ENCODE peak calls at places on chromosomes 1 and 21, in six cellular contexts. One of them, this sample, is unnamed.

GRCh38 chr1:54474500-54475235 is 68.5 kb upstream of the SSBP3 start:
- DNase-seq in caudate nucleus: no peak
- DNase-seq in heart right ventricle: peak; percentile 35
- DNase-seq in neuronal stem cell: no peak
- DNase-seq in IMR-90: no peak
- DNase-seq in CD8-positive, alpha-beta memory T cell: peak; percentile 65
- DNase-seq in this sample: no peak

GRCh38 chr1:173862769-173863223 is 5.0 kb downstream of the GAS5 start:
- DNase-seq in caudate nucleus: no peak
- DNase-seq in heart right ventricle: no peak
- DNase-seq in neuronal stem cell: no peak
- DNase-seq in IMR-90: no peak
- DNase-seq in CD8-positive, alpha-beta memory T cell: no peak
- DNase-seq in this sample: no peak

GRCh38 chr1:212498243-212498642 is 65.5 kb downstream of the NENF start:
- DNase-seq in caudate nucleus: no peak
- DNase-seq in heart right ventricle: no peak
- DNase-seq in neuronal stem cell: no peak
- DNase-seq in IMR-90: peak; percentile 96
- DNase-seq in CD8-positive, alpha-beta memory T cell: no peak
- DNase-seq in this sample: no peak

GRCh38 chr1:94974824-94975223 is 47.9 kb upstream of the CNN3 start:
- DNase-seq in caudate nucleus: no peak
- DNase-seq in heart right ventricle: no peak
- DNase-seq in neuronal stem cell: no peak
- DNase-seq in IMR-90: peak; percentile 94
- DNase-seq in CD8-positive, alpha-beta memory T cell: no peak
- DNase-seq in this sample: no peak

GRCh38 chr1:235275836-235276235 is 52.1 kb downstream of the ARID4B start:
- DNase-seq in caudate nucleus: no peak
- DNase-seq in heart right ventricle: no peak
- DNase-seq in neuronal stem cell: no peak
- DNase-seq in IMR-90: no peak
- DNase-seq in CD8-positive, alpha-beta memory T cell: no peak
- DNase-seq in this sample: no peak

GRCh38 chr21:15065381-15066230 is 806 bp upstream of the NRIP1 start:
- DNase-seq in caudate nucleus: peak; percentile 67
- DNase-seq in heart right ventricle: peak; percentile 86
- DNase-seq in neuronal stem cell: peak; percentile 73
- DNase-seq in IMR-90: peak; percentile 86
- DNase-seq in CD8-positive, alpha-beta memory T cell: peak; percentile 85
- DNase-seq in this sample: peak; percentile 93

GRCh38 chr21:27248791-27249190 is 281.9 kb upstream of the ADAMTS5 start:
- DNase-seq in caudate nucleus: no peak
- DNase-seq in heart right ventricle: no peak
- DNase-seq in neuronal stem cell: no peak
- DNase-seq in IMR-90: peak; percentile 60
- DNase-seq in CD8-positive, alpha-beta memory T cell: no peak
- DNase-seq in this sample: no peak

GRCh38 chr1:78303620-78304019 is 187.2 kb upstream of the PTGFR start:
- DNase-seq in caudate nucleus: no peak
- DNase-seq in heart right ventricle: peak; percentile 56
- DNase-seq in neuronal stem cell: no peak
- DNase-seq in IMR-90: peak; percentile 95
- DNase-seq in CD8-positive, alpha-beta memory T cell: no peak
- DNase-seq in this sample: no peak

GRCh38 chr1:161068306-161069200 is 1.1 kb downstream of the ARHGAP30 start:
- DNase-seq in caudate nucleus: no peak
- DNase-seq in heart right ventricle: peak; percentile 60
- DNase-seq in neuronal stem cell: no peak
- DNase-seq in IMR-90: no peak
- DNase-seq in CD8-positive, alpha-beta memory T cell: peak; percentile 88
- DNase-seq in this sample: no peak

GRCh38 chr1:244067893-244068292 is 16.8 kb downstream of the ZBTB18 start:
- DNase-seq in caudate nucleus: no peak
- DNase-seq in heart right ventricle: no peak
- DNase-seq in neuronal stem cell: no peak
- DNase-seq in IMR-90: peak; percentile 46
- DNase-seq in CD8-positive, alpha-beta memory T cell: no peak
- DNase-seq in this sample: no peak

GRCh38 chr1:32742132-32742947 is 39.8 kb upstream of the SYNC start:
- DNase-seq in caudate nucleus: no peak
- DNase-seq in heart right ventricle: no peak
- DNase-seq in neuronal stem cell: no peak
- DNase-seq in IMR-90: no peak
- DNase-seq in CD8-positive, alpha-beta memory T cell: no peak
- DNase-seq in this sample: no peak

DNA sequence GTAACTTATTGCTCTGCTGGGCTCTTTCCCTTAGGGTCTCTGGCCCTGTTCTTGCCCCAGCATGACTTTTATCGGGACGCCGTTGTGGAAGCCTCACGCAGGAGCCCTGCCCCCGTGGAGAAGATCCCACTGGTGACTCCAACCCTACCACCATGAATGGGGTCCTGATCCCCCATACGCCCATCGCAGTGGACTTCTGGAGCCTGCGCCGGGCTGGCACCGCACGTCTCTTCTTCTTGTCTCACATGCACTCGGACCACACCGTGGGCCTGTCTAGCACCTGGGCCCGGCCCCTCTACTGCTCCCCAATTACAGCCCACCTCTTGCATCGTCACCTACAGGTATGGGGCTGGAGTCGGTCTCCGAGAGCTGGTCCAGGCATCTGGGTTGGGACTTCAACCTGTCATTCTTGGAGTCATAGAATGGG is 322 bp downstream of the DCLRE1B start:
- DNase-seq in caudate nucleus: peak; percentile 54
- DNase-seq in heart right ventricle: no peak
- DNase-seq in neuronal stem cell: no peak
- DNase-seq in IMR-90: no peak
- DNase-seq in CD8-positive, alpha-beta memory T cell: peak; percentile 63
- DNase-seq in this sample: no peak
- H3K27ac ChIP-seq in caudate nucleus: peak overlapping the region; percentile 85
- H3K27ac ChIP-seq in heart right ventricle: peak overlapping the region; percentile 94
- H3K27ac ChIP-seq in neuronal stem cell: peak overlapping the region; percentile 88
- H3K27ac ChIP-seq in IMR-90: peak overlapping the region; percentile 52
- H3K27ac ChIP-seq in CD8-positive, alpha-beta memory T cell: peak overlapping the region; percentile 94
- H3K27ac ChIP-seq in this sample: peak overlapping the region; percentile 94

GRCh38 chr1:37533317-37534093 is 18.9 kb upstream of the MEAF6 start:
- DNase-seq in caudate nucleus: no peak
- DNase-seq in heart right ventricle: no peak
- DNase-seq in neuronal stem cell: no peak
- DNase-seq in IMR-90: no peak
- DNase-seq in CD8-positive, alpha-beta memory T cell: no peak
- DNase-seq in this sample: no peak
- H3K27ac ChIP-seq in caudate nucleus: peak overlapping the region; percentile 78
- H3K27ac ChIP-seq in heart right ventricle: no peak overlapping the region
- H3K27ac ChIP-seq in neuronal stem cell: no peak overlapping the region
- H3K27ac ChIP-seq in IMR-90: peak overlapping the region; percentile 20
- H3K27ac ChIP-seq in CD8-positive, alpha-beta memory T cell: no peak overlapping the region
- H3K27ac ChIP-seq in this sample: peak overlapping the region; percentile 42

DNA sequence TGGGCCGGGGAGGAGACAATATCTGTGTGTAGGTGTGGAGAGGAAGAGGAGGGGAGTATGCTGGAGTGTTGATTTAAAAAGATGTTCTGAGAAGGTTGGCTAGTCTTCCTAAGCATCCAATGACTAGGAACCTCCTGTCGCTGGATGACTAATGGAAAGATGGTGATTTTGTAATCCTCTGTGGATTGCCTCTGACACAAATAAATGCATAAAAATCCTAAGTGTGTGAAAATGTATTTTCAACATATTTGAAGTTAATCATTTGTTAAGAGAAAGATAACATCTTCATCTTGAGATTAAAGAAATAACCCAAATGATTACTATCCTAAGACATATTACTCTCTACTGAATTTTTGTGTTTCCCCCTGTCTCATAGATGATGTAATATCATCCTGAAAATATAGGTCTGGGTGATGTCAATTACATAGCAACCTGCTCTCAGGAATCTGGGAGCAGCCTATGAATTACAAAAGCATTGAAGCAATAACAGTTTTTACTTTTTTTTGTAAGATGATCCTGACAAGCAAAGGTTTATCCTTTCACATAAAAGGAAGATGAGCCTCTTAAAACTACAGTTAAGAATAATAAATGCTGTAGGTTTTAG is 220.5 kb upstream of the MAP1LC3C start:
- DNase-seq in caudate nucleus: no peak
- DNase-seq in heart right ventricle: no peak
- DNase-seq in neuronal stem cell: no peak
- DNase-seq in IMR-90: no peak
- DNase-seq in CD8-positive, alpha-beta memory T cell: no peak
- DNase-seq in this sample: no peak
- H3K27ac ChIP-seq in caudate nucleus: no peak overlapping the region
- H3K27ac ChIP-seq in heart right ventricle: no peak overlapping the region
- H3K27ac ChIP-seq in neuronal stem cell: no peak overlapping the region
- H3K27ac ChIP-seq in IMR-90: no peak overlapping the region
- H3K27ac ChIP-seq in CD8-positive, alpha-beta memory T cell: no peak overlapping the region
- H3K27ac ChIP-seq in this sample: no peak overlapping the region

DNA sequence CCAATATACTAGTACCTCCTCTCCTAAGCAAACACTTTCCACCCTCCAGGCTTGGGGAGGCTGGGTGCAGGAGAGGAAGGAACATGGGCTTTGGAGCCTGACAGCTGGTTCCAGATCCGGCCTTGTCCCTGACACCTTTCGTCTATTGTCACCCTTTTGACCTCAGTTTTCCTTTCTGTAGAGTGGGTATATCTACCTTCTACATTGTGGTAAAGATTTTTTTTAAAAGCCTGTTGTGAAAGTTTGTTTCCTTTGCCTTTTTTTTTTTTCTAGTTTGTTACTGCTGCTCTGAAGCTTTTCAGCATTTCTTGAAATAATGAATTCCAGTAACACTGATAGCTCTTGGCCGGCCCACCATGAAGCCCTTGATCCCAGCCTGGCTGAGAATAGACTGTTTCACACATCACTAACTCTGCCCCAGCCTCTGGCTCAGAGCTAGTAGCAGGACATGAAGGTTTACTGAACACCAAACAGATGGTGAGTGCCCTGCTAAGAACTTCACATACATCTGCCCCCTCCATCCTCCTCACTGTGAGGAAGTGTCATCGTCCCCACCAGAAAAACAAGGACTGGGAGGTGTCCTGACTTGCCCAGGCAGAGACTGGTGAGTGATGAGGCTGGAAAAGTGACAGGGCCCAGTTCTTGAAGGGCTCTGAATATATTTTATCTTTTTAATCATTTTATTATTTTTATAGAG is 33.1 kb upstream of the ID3 start:
- DNase-seq in caudate nucleus: no peak
- DNase-seq in heart right ventricle: no peak
- DNase-seq in neuronal stem cell: no peak
- DNase-seq in IMR-90: no peak
- DNase-seq in CD8-positive, alpha-beta memory T cell: no peak
- DNase-seq in this sample: no peak
- H3K27ac ChIP-seq in caudate nucleus: no peak overlapping the region
- H3K27ac ChIP-seq in heart right ventricle: peak overlapping the region; percentile 68
- H3K27ac ChIP-seq in neuronal stem cell: no peak overlapping the region
- H3K27ac ChIP-seq in IMR-90: peak overlapping the region; percentile 12
- H3K27ac ChIP-seq in CD8-positive, alpha-beta memory T cell: no peak overlapping the region
- H3K27ac ChIP-seq in this sample: no peak overlapping the region

GRCh38 chr1:21640653-21641052 is 28.5 kb downstream of the RAP1GAP start:
- DNase-seq in caudate nucleus: no peak
- DNase-seq in heart right ventricle: no peak
- DNase-seq in neuronal stem cell: no peak
- DNase-seq in IMR-90: no peak
- DNase-seq in CD8-positive, alpha-beta memory T cell: no peak
- DNase-seq in this sample: no peak

GRCh38 chr1:21641076-21641475 is 28.1 kb downstream of the RAP1GAP start:
- DNase-seq in caudate nucleus: no peak
- DNase-seq in heart right ventricle: no peak
- DNase-seq in neuronal stem cell: no peak
- DNase-seq in IMR-90: no peak
- DNase-seq in CD8-positive, alpha-beta memory T cell: no peak
- DNase-seq in this sample: no peak

GRCh38 chr1:21637514-21637913 is 31.6 kb downstream of the RAP1GAP start:
- DNase-seq in caudate nucleus: no peak
- DNase-seq in heart right ventricle: no peak
- DNase-seq in neuronal stem cell: no peak
- DNase-seq in IMR-90: no peak
- DNase-seq in CD8-positive, alpha-beta memory T cell: no peak
- DNase-seq in this sample: no peak

GRCh38 chr1:21639594-21640041 is 29.5 kb downstream of the RAP1GAP start:
- DNase-seq in caudate nucleus: peak; percentile 70
- DNase-seq in heart right ventricle: no peak
- DNase-seq in neuronal stem cell: no peak
- DNase-seq in IMR-90: no peak
- DNase-seq in CD8-positive, alpha-beta memory T cell: no peak
- DNase-seq in this sample: no peak

GRCh38 chr1:21638531-21639341 is 30.4 kb downstream of the RAP1GAP start:
- DNase-seq in caudate nucleus: peak; percentile 19
- DNase-seq in heart right ventricle: no peak
- DNase-seq in neuronal stem cell: no peak
- DNase-seq in IMR-90: peak; percentile 73
- DNase-seq in CD8-positive, alpha-beta memory T cell: no peak
- DNase-seq in this sample: no peak
- H3K27ac ChIP-seq in caudate nucleus: no peak overlapping the region
- H3K27ac ChIP-seq in heart right ventricle: peak overlapping the region; percentile 48
- H3K27ac ChIP-seq in neuronal stem cell: no peak overlapping the region
- H3K27ac ChIP-seq in IMR-90: no peak overlapping the region
- H3K27ac ChIP-seq in CD8-positive, alpha-beta memory T cell: peak overlapping the region; percentile 74
- H3K27ac ChIP-seq in this sample: no peak overlapping the region

DNA sequence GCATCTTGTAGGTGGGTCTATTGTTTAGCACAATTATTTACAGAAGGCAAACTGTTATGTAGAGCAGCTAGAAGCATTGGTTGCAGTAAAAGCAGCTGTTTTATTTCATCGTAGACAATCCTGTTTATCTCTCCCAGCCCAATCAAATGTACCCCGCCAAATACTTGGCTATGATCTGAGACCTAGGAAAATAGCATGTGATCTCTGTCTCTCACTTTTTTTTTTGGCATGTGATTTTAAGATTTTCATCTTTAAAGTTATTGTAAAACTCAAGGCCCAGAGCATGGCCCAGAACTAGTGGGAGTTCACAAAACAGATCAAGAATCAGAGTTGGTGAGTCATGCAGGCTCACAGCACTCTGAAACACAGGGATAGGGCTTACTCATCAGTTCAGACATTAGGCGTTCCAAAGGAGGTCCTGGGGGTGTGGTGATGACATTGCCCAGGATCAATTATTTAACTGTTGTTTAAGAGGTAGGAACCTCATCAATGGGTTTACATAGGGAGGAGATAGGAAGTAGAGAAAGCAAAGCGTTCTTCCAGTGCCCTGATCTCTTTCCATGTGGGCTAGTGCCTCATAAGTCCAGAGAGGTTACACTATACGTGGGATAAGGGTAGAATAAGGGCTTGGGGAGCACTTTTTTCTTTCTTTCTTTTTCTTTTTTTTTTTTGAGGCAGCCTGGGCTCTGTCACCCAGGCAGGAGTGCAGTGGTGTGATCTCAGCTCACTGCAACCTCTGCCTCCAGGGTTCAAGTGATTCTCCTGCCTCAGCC is 40.3 kb downstream of the TBX19 start:
- DNase-seq in caudate nucleus: no peak
- DNase-seq in heart right ventricle: peak; percentile 5
- DNase-seq in neuronal stem cell: no peak
- DNase-seq in IMR-90: peak; percentile 91
- DNase-seq in CD8-positive, alpha-beta memory T cell: no peak
- DNase-seq in this sample: no peak
- H3K27ac ChIP-seq in caudate nucleus: no peak overlapping the region
- H3K27ac ChIP-seq in heart right ventricle: no peak overlapping the region
- H3K27ac ChIP-seq in neuronal stem cell: no peak overlapping the region
- H3K27ac ChIP-seq in IMR-90: peak overlapping the region; percentile 25
- H3K27ac ChIP-seq in CD8-positive, alpha-beta memory T cell: no peak overlapping the region
- H3K27ac ChIP-seq in this sample: peak overlapping the region; percentile 31

This sample was measured in coronary artery.